ENCODE peak calls at places on chromosome 2, in four cellular contexts. One of them, this sample, is unnamed.
A peak's percentile ranks its signal among the peaks of the same experiment; 100 is the strongest.

GRCh38 chr2:238914648-238915015 is 66.7 kb downstream of the TWIST2 start:
- DNase-seq in NCI-H1417: no peak
- DNase-seq in MV-4-11: no peak
- DNase-seq in psoas muscle: no peak
- DNase-seq in this sample: no peak

GRCh38 chr2:43467889-43468288 is 127.9 kb downstream of the THADA start:
- DNase-seq in NCI-H1417: no peak
- DNase-seq in MV-4-11: no peak
- DNase-seq in psoas muscle: no peak
- DNase-seq in this sample: no peak

GRCh38 chr2:122516775-122517174 is 761.3 kb downstream of the TSN start:
- DNase-seq in NCI-H1417: no peak
- DNase-seq in psoas muscle: no peak
- DNase-seq in MV-4-11: no peak
- DNase-seq in this sample: no peak

GRCh38 chr2:80475970-80476369 is 171.4 kb upstream of the LRRTM1 start:
- DNase-seq in psoas muscle: no peak
- DNase-seq in NCI-H1417: no peak
- DNase-seq in MV-4-11: no peak
- DNase-seq in this sample: no peak

GRCh38 chr2:38615237-38615636 is 12.5 kb upstream of the HNRNPLL start:
- DNase-seq in psoas muscle: no peak
- DNase-seq in MV-4-11: peak; percentile 54
- DNase-seq in NCI-H1417: no peak
- DNase-seq in this sample: peak; percentile 32

GRCh38 chr2:84482588-84482987 is 23.5 kb upstream of the SUCLG1 start:
- DNase-seq in psoas muscle: no peak
- DNase-seq in MV-4-11: no peak
- DNase-seq in NCI-H1417: no peak
- DNase-seq in this sample: no peak

GRCh38 chr2:43406643-43407042 is 180.2 kb upstream of the ZFP36L2 start:
- DNase-seq in MV-4-11: no peak
- DNase-seq in psoas muscle: no peak
- DNase-seq in NCI-H1417: no peak
- DNase-seq in this sample: no peak

GRCh38 chr2:191688934-191689695 is 11.2 kb downstream of the NABP1 start:
- DNase-seq in psoas muscle: no peak
- DNase-seq in MV-4-11: no peak
- DNase-seq in NCI-H1417: peak; percentile 23
- DNase-seq in this sample: no peak

GRCh38 chr2:17936599-17936998 is 58.1 kb downstream of the KCNS3 start:
- DNase-seq in NCI-H1417: no peak
- DNase-seq in MV-4-11: no peak
- DNase-seq in psoas muscle: no peak
- DNase-seq in this sample: no peak

GRCh38 chr2:26735883-26736588 is 28.0 kb upstream of the SLC35F6 start:
- DNase-seq in NCI-H1417: no peak
- DNase-seq in MV-4-11: no peak
- DNase-seq in psoas muscle: no peak
- DNase-seq in this sample: no peak

GRCh38 chr2:225742487-225742886 is 343.0 kb downstream of the NYAP2 start:
- DNase-seq in MV-4-11: no peak
- DNase-seq in psoas muscle: no peak
- DNase-seq in NCI-H1417: peak; percentile 30
- DNase-seq in this sample: no peak

GRCh38 chr2:236505071-236505470 is 64.6 kb upstream of the ACKR3 start:
- DNase-seq in NCI-H1417: no peak
- DNase-seq in MV-4-11: no peak
- DNase-seq in psoas muscle: no peak
- DNase-seq in this sample: no peak

GRCh38 chr2:129812071-129812470 is 167.4 kb upstream of the RAB6C start:
- DNase-seq in psoas muscle: peak; percentile 32
- DNase-seq in MV-4-11: peak; percentile 100
- DNase-seq in NCI-H1417: no peak
- DNase-seq in this sample: peak; percentile 20

GRCh38 chr2:57598552-57598951 is 448.1 kb upstream of the VRK2 start:
- DNase-seq in MV-4-11: peak; percentile 25
- DNase-seq in NCI-H1417: peak; percentile 21
- DNase-seq in psoas muscle: no peak
- DNase-seq in this sample: no peak

GRCh38 chr2:227774011-227774624 is 28.4 kb downstream of the SCYGR8 start:
- DNase-seq in NCI-H1417: no peak
- DNase-seq in MV-4-11: peak; percentile 7
- DNase-seq in psoas muscle: no peak
- DNase-seq in this sample: peak; percentile 58

GRCh38 chr2:10948606-10949230 is 37.0 kb downstream of the KCNF1 start:
- DNase-seq in psoas muscle: no peak
- DNase-seq in MV-4-11: no peak
- DNase-seq in NCI-H1417: no peak
- DNase-seq in this sample: no peak

GRCh38 chr2:182763311-182763912 is 47.4 kb downstream of the DNAJC10 start:
- DNase-seq in MV-4-11: no peak
- DNase-seq in NCI-H1417: peak; percentile 43
- DNase-seq in psoas muscle: no peak
- DNase-seq in this sample: peak; percentile 48

GRCh38 chr2:36397040-36397616 is 41.5 kb downstream of the CRIM1 start:
- DNase-seq in NCI-H1417: no peak
- DNase-seq in MV-4-11: no peak
- DNase-seq in psoas muscle: no peak
- DNase-seq in this sample: no peak

GRCh38 chr2:145741161-145741560 is 1221.2 kb upstream of the ZEB2 start:
- DNase-seq in psoas muscle: no peak
- DNase-seq in NCI-H1417: no peak
- DNase-seq in MV-4-11: no peak
- DNase-seq in this sample: no peak

GRCh38 chr2:98508690-98509054 is 64.0 kb downstream of the INPP4A start:
- DNase-seq in psoas muscle: peak; percentile 43
- DNase-seq in NCI-H1417: no peak
- DNase-seq in MV-4-11: peak; percentile 93
- DNase-seq in this sample: no peak

GRCh38 chr2:211837706-211838105 is 700.9 kb downstream of the ERBB4 start:
- DNase-seq in NCI-H1417: no peak
- DNase-seq in MV-4-11: no peak
- DNase-seq in psoas muscle: no peak
- DNase-seq in this sample: no peak

GRCh38 chr2:118148809-118149208 is 60.5 kb downstream of the INSIG2 start:
- DNase-seq in psoas muscle: no peak
- DNase-seq in NCI-H1417: no peak
- DNase-seq in MV-4-11: no peak
- DNase-seq in this sample: no peak

GRCh38 chr2:238104071-238104511 is 4.0 kb downstream of the ESPNL start:
- DNase-seq in psoas muscle: no peak
- DNase-seq in MV-4-11: no peak
- DNase-seq in NCI-H1417: no peak
- DNase-seq in this sample: no peak

GRCh38 chr2:20935168-20935567 is 108.7 kb downstream of the APOB start:
- DNase-seq in MV-4-11: no peak
- DNase-seq in psoas muscle: no peak
- DNase-seq in NCI-H1417: no peak
- DNase-seq in this sample: no peak

GRCh38 chr2:96556441-96557330 is 20.1 kb downstream of the ARID5A start:
- DNase-seq in psoas muscle: peak; percentile 56
- DNase-seq in MV-4-11: peak; percentile 74
- DNase-seq in NCI-H1417: no peak
- DNase-seq in this sample: peak; percentile 37

GRCh38 chr2:47509981-47510380 is 107.0 kb downstream of the MSH2 start:
- DNase-seq in psoas muscle: no peak
- DNase-seq in MV-4-11: no peak
- DNase-seq in NCI-H1417: no peak
- DNase-seq in this sample: no peak

GRCh38 chr2:202147775-202148174 is 74.7 kb downstream of the KIAA2012 start:
- DNase-seq in NCI-H1417: no peak
- DNase-seq in psoas muscle: no peak
- DNase-seq in MV-4-11: no peak
- DNase-seq in this sample: no peak

GRCh38 chr2:138500592-138501426 is 761 bp upstream of the SPOPL start:
- DNase-seq in psoas muscle: peak; percentile 25
- DNase-seq in MV-4-11: no peak
- DNase-seq in NCI-H1417: no peak
- DNase-seq in this sample: peak; percentile 28